ENCODE peak calls at places on chromosomes 5 and 9, in four cellular contexts. J is tibial nerve, S is GM23338, Z is IMR-90. H is an unnamed sample.

GRCh38 chr5:69484891-69485290 is 7.7 kb upstream of the OCLN start:
- DNase-seq in J (no peak), S (no peak), Z (peak; percentile 29), H (no peak)

GRCh38 chr9:93258818-93259489 is 75.0 kb downstream of the WNK2 start:
- DNase-seq in J (no peak), S (no peak), Z (no peak), H (no peak)

GRCh38 chr5:3929799-3930198 is 334.2 kb downstream of the IRX1 start:
- DNase-seq in J (no peak), S (no peak), Z (no peak), H (no peak)

GRCh38 chr5:84092738-84093137 is 291.9 kb downstream of the EDIL3 start:
- DNase-seq in J (no peak), S (no peak), Z (no peak), H (no peak)

GRCh38 chr9:91127653-91128052 is 234.1 kb downstream of the AUH start:
- DNase-seq in J (no peak), S (no peak), Z (peak; percentile 77), H (no peak)

GRCh38 chr9:93261281-93261680 is 77.3 kb downstream of the WNK2 start:
- DNase-seq in J (no peak), S (peak; percentile 37), Z (no peak), H (no peak)

GRCh38 chr5:133353741-133354140 is 258.6 kb downstream of the FSTL4 start:
- DNase-seq in J (no peak), S (peak; percentile 22), Z (no peak), H (no peak)

GRCh38 chr5:169867347-169867746 is 112.9 kb downstream of the INSYN2B start:
- DNase-seq in J (no peak), S (no peak), Z (no peak), H (no peak)

GRCh38 chr5:116577064-116577788 is 2.6 kb upstream of the SEMA6A start:
- DNase-seq in J (no peak), S (peak; percentile 58), Z (no peak), H (no peak)

GRCh38 chr9:35306281-35306680 is 144.5 kb downstream of the UNC13B start:
- DNase-seq in J (no peak), S (no peak), Z (peak; percentile 45), H (no peak)

GRCh38 chr5:56534102-56534501 is 281.2 kb upstream of the MAP3K1 start:
- DNase-seq in J (no peak), S (no peak), Z (no peak), H (peak; percentile 53)

GRCh38 chr5:159522841-159523240 is 192.6 kb upstream of the IL12B start:
- DNase-seq in J (no peak), S (no peak), Z (no peak), H (no peak)

GRCh38 chr5:59401637-59402036 is 491.9 kb downstream of the PDE4D start:
- DNase-seq in J (no peak), S (no peak), Z (no peak), H (no peak)

GRCh38 chr5:107289030-107289714 is 381.6 kb downstream of the EFNA5 start:
- DNase-seq in J (no peak), S (no peak), Z (no peak), H (no peak)

GRCh38 chr5:78569441-78569840 is 79.1 kb downstream of the LHFPL2 start:
- DNase-seq in J (peak; percentile 42), S (peak; percentile 34), Z (peak; percentile 87), H (no peak)

GRCh38 chr5:172632346-172633092 is 8.5 kb upstream of the NEURL1B start:
- DNase-seq in J (no peak), S (no peak), Z (no peak), H (no peak)

GRCh38 chr5:2430606-2431005 is 320.9 kb downstream of the IRX2 start:
- DNase-seq in J (no peak), S (no peak), Z (no peak), H (no peak)

GRCh38 chr5:135350536-135350935 is 48.5 kb downstream of the MACROH2A1 start:
- DNase-seq in J (no peak), S (no peak), Z (no peak), H (no peak)

GRCh38 chr9:94804917-94805544 is 78.5 kb downstream of the AOPEP start:
- DNase-seq in J (no peak), S (no peak), Z (no peak), H (no peak)

GRCh38 chr5:67303356-67303755 is 106.8 kb upstream of the CD180 start:
- DNase-seq in J (no peak), S (no peak), Z (peak; percentile 40), H (no peak)

GRCh38 chr9:129773262-129774048 is 20.6 kb upstream of the PTGES start:
- DNase-seq in J (peak; percentile 52), S (no peak), Z (peak; percentile 81), H (no peak)

GRCh38 chr9:22446950-22447606 is 454 bp downstream of the DMRTA1 start:
- DNase-seq in J (no peak), S (peak; percentile 82), Z (peak; percentile 20), H (peak; percentile 12)

GRCh38 chr9:38026021-38026809 is 42.8 kb downstream of the SHB start:
- DNase-seq in J (no peak), S (peak; percentile 70), Z (peak; percentile 98), H (no peak)

GRCh38 chr9:129672702-129673101 is 7.3 kb downstream of the PRRX2 start:
- DNase-seq in J (no peak), S (no peak), Z (no peak), H (no peak)

GRCh38 chr9:137658778-137659177 is 40.0 kb downstream of the EHMT1 start:
- DNase-seq in J (no peak), S (no peak), Z (no peak), H (no peak)

DNA sequence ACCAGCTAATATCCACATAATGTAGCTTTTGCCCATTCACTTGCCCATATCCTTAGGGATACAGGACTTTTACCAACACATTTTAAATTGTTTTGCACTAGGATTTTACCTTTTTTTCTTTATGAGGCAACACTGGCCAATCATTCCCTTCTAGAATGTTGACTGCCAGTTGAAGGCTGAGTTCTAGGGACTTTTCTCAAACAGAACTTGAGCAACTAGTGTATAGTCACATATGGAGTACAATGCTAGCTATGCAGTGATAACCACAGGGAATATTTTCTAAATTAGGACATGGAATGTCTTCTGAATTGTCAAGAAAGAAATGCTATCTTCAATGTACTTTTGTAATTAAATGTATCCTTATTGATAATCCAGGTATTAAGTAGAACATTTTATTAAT is 133.6 kb downstream of the OXCT1 start:
- DNase-seq in J (no peak), S (no peak), Z (peak; percentile 62), H (no peak)
- TF ChIP-seq CTCF in J (no peak), S (no peak), Z (no peak), H (no peak)

GRCh38 chr5:177957241-177957640 is 38.8 kb downstream of the PROP1 start:
- DNase-seq in J (no peak), S (no peak), Z (no peak), H (no peak)
- H3K27me3 ChIP-seq in J (no peaks in the 10 kb centered on the region), S (no peaks in the 10 kb centered on the region), Z (no peaks in the 10 kb centered on the region), H (no peaks in the 10 kb centered on the region)

GRCh38 chr5:14942212-14942611 is 70.6 kb upstream of the ANKH start:
- DNase-seq in J (no peak), S (no peak), Z (no peak), H (no peak)

GRCh38 chr5:14945450-14945849 is 73.9 kb upstream of the ANKH start:
- DNase-seq in J (no peak), S (no peak), Z (no peak), H (no peak)

GRCh38 chr5:14948341-14948830 is 76.8 kb upstream of the ANKH start:
- DNase-seq in J (no peak), S (no peak), Z (no peak), H (no peak)

GRCh38 chr5:14945021-14945420 is 73.4 kb upstream of the ANKH start:
- DNase-seq in J (no peak), S (no peak), Z (peak; percentile 12), H (no peak)

GRCh38 chr5:14946813-14947640 is 75.4 kb upstream of the ANKH start:
- DNase-seq in J (no peak), S (peak; percentile 50), Z (no peak), H (peak; percentile 23)
- TF ChIP-seq CTCF in J (peak; percentile 18), S (peak; percentile 44), Z (peak; percentile 23), H (peak; percentile 58)

DNA sequence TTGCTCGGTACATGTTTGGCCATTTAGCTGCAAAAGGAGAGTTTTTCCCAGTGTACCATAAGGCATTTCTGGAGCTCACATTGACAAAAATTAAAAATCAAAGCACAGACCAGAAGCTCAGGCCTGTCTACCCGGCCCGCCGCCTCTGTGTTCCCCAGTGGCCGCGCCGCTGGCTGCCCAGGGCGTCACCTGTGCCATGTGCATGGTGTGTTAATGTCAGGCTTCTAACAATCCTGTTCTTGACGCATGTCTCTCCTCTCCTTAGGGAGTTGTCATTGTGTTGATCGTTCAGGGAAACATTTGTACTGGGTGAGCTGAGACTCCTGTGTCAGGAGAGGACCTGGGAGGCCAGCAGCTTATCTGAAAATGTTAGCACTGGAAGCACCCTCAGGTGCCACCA is 9.6 kb upstream of the NTNG2 start:
- DNase-seq in J (no peak), S (no peak), Z (no peak), H (no peak)
- H3K27me3 ChIP-seq in J (peaks cover 79% of the 10 kb centered on the region), S (no peaks in the 10 kb centered on the region), Z (peaks cover 92% of the 10 kb centered on the region), H (peaks cover 16% of the 10 kb centered on the region)

GRCh38 chr9:134216449-134216951 is 52.1 kb upstream of the RNU6ATAC start:
- DNase-seq in J (no peak), S (no peak), Z (no peak), H (no peak)

GRCh38 chr9:134216961-134217360 is 52.6 kb upstream of the RNU6ATAC start:
- DNase-seq in J (no peak), S (no peak), Z (no peak), H (no peak)

GRCh38 chr9:134215709-134216448 is 51.5 kb upstream of the RNU6ATAC start:
- DNase-seq in J (no peak), S (no peak), Z (peak; percentile 92), H (no peak)

GRCh38 chr9:134218230-134218629 is 53.9 kb upstream of the RNU6ATAC start:
- DNase-seq in J (no peak), S (no peak), Z (no peak), H (no peak)

DNA sequence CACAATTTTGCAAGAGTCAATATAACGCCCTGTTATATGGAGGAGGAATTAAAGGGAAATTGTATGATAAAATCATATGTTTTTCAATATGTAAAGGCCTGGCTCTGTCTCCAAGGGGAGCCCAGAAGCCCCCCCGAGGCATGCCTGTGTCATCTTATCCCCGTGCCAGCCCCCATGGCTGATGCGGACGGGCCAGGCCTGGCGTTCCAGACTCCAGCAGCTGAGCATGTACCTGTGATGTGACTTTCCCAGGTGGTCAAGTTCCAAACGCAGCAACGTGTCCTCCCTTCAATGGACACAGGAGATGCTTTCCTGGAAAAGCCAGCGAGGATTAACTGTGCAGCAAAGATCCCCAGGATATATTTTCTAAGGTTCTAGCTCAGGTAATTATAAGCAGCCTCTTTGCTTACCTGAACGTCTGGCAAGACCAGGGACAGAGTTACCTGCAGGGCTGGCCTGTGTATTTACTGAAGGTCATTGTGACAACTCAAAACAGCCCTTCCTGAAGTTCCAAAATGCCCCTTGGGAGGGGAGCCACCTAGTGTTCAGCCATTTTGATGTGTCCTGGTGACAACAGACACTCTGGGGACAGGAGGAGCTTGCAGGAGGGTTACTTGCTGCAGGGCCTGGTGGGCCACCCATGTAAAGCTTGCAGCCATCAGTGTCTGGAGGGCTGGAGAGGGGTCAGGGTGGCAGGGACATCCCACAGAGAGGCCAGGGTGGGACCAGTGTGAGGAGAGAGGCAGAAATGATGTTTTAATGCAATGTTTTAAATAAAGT is 53.3 kb upstream of the RNU6ATAC start:
- DNase-seq in J (no peak), S (peak; percentile 28), Z (no peak), H (no peak)
- TF ChIP-seq CTCF in J (no peak), S (peak; percentile 24), Z (peak; percentile 1), H (no peak)

GRCh38 chr5:531749-532315 is 7.6 kb upstream of the SLC9A3 start:
- DNase-seq in J (no peak), S (no peak), Z (no peak), H (no peak)
- H3K27me3 ChIP-seq in J (peaks cover 47% of the 10 kb centered on the region), S (peaks cover 30% of the 10 kb centered on the region), Z (peaks cover 71% of the 10 kb centered on the region), H (peaks cover 60% of the 10 kb centered on the region)

H was measured in CD4-positive, alpha-beta T cell.